ENCODE peak calls at places on chromosomes 11 and 22, in five cellular contexts. One of them, this sample, is unnamed.

GRCh38 chr22:48765595-48765994 is 1062.1 kb downstream of the BRD1 start:
- DNase-seq in K562: no peak
- DNase-seq in fibroblast of lung: no peak
- DNase-seq in PC-3: no peak
- DNase-seq in psoas muscle: no peak
- DNase-seq in this sample: no peak

GRCh38 chr11:67584205-67584880 is 731 bp downstream of the GSTP1 start:
- DNase-seq in PC-3: peak; percentile 19
- DNase-seq in psoas muscle: peak; percentile 78
- DNase-seq in fibroblast of lung: peak; percentile 67
- DNase-seq in K562: peak; percentile 72
- DNase-seq in this sample: peak; percentile 77

GRCh38 chr11:111933872-111934271 is 3.3 kb upstream of the DIXDC1 start:
- DNase-seq in psoas muscle: no peak
- DNase-seq in fibroblast of lung: no peak
- DNase-seq in PC-3: no peak
- DNase-seq in K562: no peak
- DNase-seq in this sample: no peak

GRCh38 chr11:69708731-69709401 is 5.0 kb upstream of the FGF19 start:
- DNase-seq in K562: no peak
- DNase-seq in PC-3: no peak
- DNase-seq in psoas muscle: no peak
- DNase-seq in fibroblast of lung: no peak
- DNase-seq in this sample: no peak

GRCh38 chr11:73114110-73114834 is 27.8 kb downstream of the FCHSD2 start:
- DNase-seq in PC-3: peak; percentile 88
- DNase-seq in K562: no peak
- DNase-seq in fibroblast of lung: no peak
- DNase-seq in psoas muscle: no peak
- DNase-seq in this sample: no peak

GRCh38 chr22:21929253-21929652 is 23.4 kb downstream of the PPM1F start:
- DNase-seq in psoas muscle: no peak
- DNase-seq in PC-3: no peak
- DNase-seq in fibroblast of lung: no peak
- DNase-seq in K562: no peak
- DNase-seq in this sample: no peak

GRCh38 chr11:12184696-12185095 is 74.3 kb downstream of the MICAL2 start:
- DNase-seq in psoas muscle: no peak
- DNase-seq in PC-3: peak; percentile 23
- DNase-seq in fibroblast of lung: no peak
- DNase-seq in K562: no peak
- DNase-seq in this sample: no peak

GRCh38 chr22:32752868-32753520 is 48.5 kb upstream of the TIMP3 start:
- DNase-seq in PC-3: no peak
- DNase-seq in fibroblast of lung: peak; percentile 80
- DNase-seq in psoas muscle: peak; percentile 59
- DNase-seq in K562: no peak
- DNase-seq in this sample: peak; percentile 34

GRCh38 chr22:25002241-25002985 is 49.9 kb downstream of the KIAA1671 start:
- DNase-seq in PC-3: no peak
- DNase-seq in fibroblast of lung: no peak
- DNase-seq in K562: no peak
- DNase-seq in psoas muscle: no peak
- DNase-seq in this sample: no peak

GRCh38 chr11:24516658-24517057 is 19.8 kb downstream of the LUZP2 start:
- DNase-seq in psoas muscle: no peak
- DNase-seq in PC-3: no peak
- DNase-seq in fibroblast of lung: no peak
- DNase-seq in K562: no peak
- DNase-seq in this sample: no peak

GRCh38 chr11:33399421-33399820 is 142.2 kb downstream of the HIPK3 start:
- DNase-seq in fibroblast of lung: no peak
- DNase-seq in psoas muscle: no peak
- DNase-seq in PC-3: no peak
- DNase-seq in K562: no peak
- DNase-seq in this sample: no peak

GRCh38 chr22:38924197-38924952 is 33.0 kb upstream of the APOBEC3A start:
- DNase-seq in K562: no peak
- DNase-seq in PC-3: peak; percentile 93
- DNase-seq in fibroblast of lung: peak; percentile 96
- DNase-seq in psoas muscle: peak; percentile 60
- DNase-seq in this sample: peak; percentile 85

GRCh38 chr22:24997023-24997422 is 44.5 kb downstream of the KIAA1671 start:
- DNase-seq in K562: no peak
- DNase-seq in PC-3: no peak
- DNase-seq in fibroblast of lung: no peak
- DNase-seq in psoas muscle: no peak
- DNase-seq in this sample: no peak

GRCh38 chr11:65274734-65275682 is 13.2 kb downstream of the POLA2 start:
- DNase-seq in PC-3: peak; percentile 96
- DNase-seq in psoas muscle: peak; percentile 61
- DNase-seq in fibroblast of lung: peak; percentile 96
- DNase-seq in K562: peak; percentile 76
- DNase-seq in this sample: peak; percentile 72

GRCh38 chr11:1628506-1629325 is 859 bp upstream of the KRTAP5-5 start:
- DNase-seq in PC-3: peak; percentile 47
- DNase-seq in K562: peak; percentile 86
- DNase-seq in fibroblast of lung: peak; percentile 15
- DNase-seq in psoas muscle: peak; percentile 44
- DNase-seq in this sample: peak; percentile 49

GRCh38 chr11:35655856-35656255 is 6.7 kb upstream of the TRIM44 start:
- DNase-seq in K562: no peak
- DNase-seq in fibroblast of lung: no peak
- DNase-seq in psoas muscle: no peak
- DNase-seq in PC-3: no peak
- DNase-seq in this sample: no peak

GRCh38 chr11:85464283-85464682 is 162.9 kb downstream of the DLG2 start:
- DNase-seq in psoas muscle: no peak
- DNase-seq in PC-3: no peak
- DNase-seq in K562: no peak
- DNase-seq in fibroblast of lung: no peak
- DNase-seq in this sample: no peak

GRCh38 chr22:40396882-40397281 is 26.5 kb downstream of the SGSM3 start:
- DNase-seq in PC-3: peak; percentile 92
- DNase-seq in psoas muscle: no peak
- DNase-seq in fibroblast of lung: peak; percentile 80
- DNase-seq in K562: no peak
- DNase-seq in this sample: no peak

GRCh38 chr22:29145321-29146072 is 60.2 kb upstream of the EMID1 start:
- DNase-seq in PC-3: no peak
- DNase-seq in K562: no peak
- DNase-seq in psoas muscle: peak; percentile 73
- DNase-seq in fibroblast of lung: no peak
- DNase-seq in this sample: no peak

GRCh38 chr11:123308077-123308476 is 113.0 kb upstream of the CLMP start:
- DNase-seq in K562: no peak
- DNase-seq in psoas muscle: no peak
- DNase-seq in PC-3: no peak
- DNase-seq in fibroblast of lung: peak; percentile 68
- DNase-seq in this sample: peak; percentile 21

GRCh38 chr11:114059984-114060401 is 482 bp downstream of the ZBTB16 start:
- DNase-seq in fibroblast of lung: peak; percentile 53
- DNase-seq in psoas muscle: peak; percentile 42
- DNase-seq in PC-3: no peak
- DNase-seq in K562: peak; percentile 17
- DNase-seq in this sample: peak; percentile 42

GRCh38 chr22:27153386-27153785 is 496.0 kb downstream of the MIAT start:
- DNase-seq in fibroblast of lung: no peak
- DNase-seq in psoas muscle: no peak
- DNase-seq in PC-3: no peak
- DNase-seq in K562: no peak
- DNase-seq in this sample: no peak

DNA sequence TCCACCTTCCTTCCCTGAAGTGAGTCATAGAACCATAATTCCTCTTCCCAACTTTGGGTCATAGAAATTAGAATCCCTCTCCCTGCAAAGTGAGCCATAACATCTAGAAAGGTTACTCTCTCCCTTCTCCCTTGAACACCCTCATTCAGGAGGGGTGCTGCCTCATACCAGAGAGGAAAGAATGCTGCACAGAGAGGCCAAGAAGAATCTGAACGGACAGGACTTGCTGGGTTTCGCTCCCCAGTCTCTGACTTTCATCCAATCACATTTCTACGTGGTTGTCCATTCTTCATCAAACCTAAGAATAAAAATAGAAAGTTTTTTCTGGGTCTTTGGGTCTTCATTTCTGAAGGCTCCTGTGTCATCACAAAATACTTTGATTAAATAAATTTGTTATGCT is 31.0 kb upstream of the BIRC3 start:
- DNase-seq in psoas muscle: no peak
- DNase-seq in K562: no peak
- DNase-seq in fibroblast of lung: no peak
- DNase-seq in PC-3: no peak
- DNase-seq in this sample: no peak
- TF ChIP-seq CTCF in psoas muscle: no peak
- TF ChIP-seq CTCF in K562: no peak
- TF ChIP-seq CTCF in fibroblast of lung: no peak
- TF ChIP-seq CTCF in PC-3: no peak
- TF ChIP-seq CTCF in this sample: no peak

GRCh38 chr11:121469910-121470309 is 17.1 kb upstream of the SORL1-AS1 start:
- DNase-seq in psoas muscle: no peak
- DNase-seq in fibroblast of lung: no peak
- DNase-seq in K562: no peak
- DNase-seq in PC-3: no peak
- DNase-seq in this sample: no peak

GRCh38 chr11:121465709-121466062 is 12.9 kb upstream of the SORL1-AS1 start:
- DNase-seq in K562: no peak
- DNase-seq in PC-3: no peak
- DNase-seq in psoas muscle: no peak
- DNase-seq in fibroblast of lung: no peak
- DNase-seq in this sample: no peak

GRCh38 chr11:121466063-121466794 is 13.5 kb upstream of the SORL1-AS1 start:
- DNase-seq in K562: peak; percentile 16
- DNase-seq in fibroblast of lung: peak; percentile 93
- DNase-seq in psoas muscle: peak; percentile 85
- DNase-seq in PC-3: peak; percentile 99
- DNase-seq in this sample: peak; percentile 88

GRCh38 chr11:121471167-121471566 is 18.4 kb upstream of the SORL1-AS1 start:
- DNase-seq in psoas muscle: no peak
- DNase-seq in K562: no peak
- DNase-seq in PC-3: no peak
- DNase-seq in fibroblast of lung: no peak
- DNase-seq in this sample: no peak

GRCh38 chr11:121467965-121468364 is 15.2 kb upstream of the SORL1-AS1 start:
- DNase-seq in psoas muscle: no peak
- DNase-seq in PC-3: no peak
- DNase-seq in K562: no peak
- DNase-seq in fibroblast of lung: no peak
- DNase-seq in this sample: no peak
- H3K4me1 ChIP-seq in psoas muscle: no peaks in the 10 kb centered on the region
- H3K4me1 ChIP-seq in PC-3: peaks cover 53% of the 10 kb centered on the region
- H3K4me1 ChIP-seq in K562: no peaks in the 10 kb centered on the region
- H3K4me1 ChIP-seq in fibroblast of lung: peaks cover 19% of the 10 kb centered on the region
- H3K4me1 ChIP-seq in this sample: peaks cover 26% of the 10 kb centered on the region

GRCh38 chr11:116580828-116581227 is 192.0 kb downstream of the BUD13 start:
- DNase-seq in psoas muscle: no peak
- DNase-seq in PC-3: no peak
- DNase-seq in K562: no peak
- DNase-seq in fibroblast of lung: no peak
- DNase-seq in this sample: no peak
- H3K4me3 ChIP-seq in psoas muscle: peak overlapping the region; percentile 32
- H3K4me3 ChIP-seq in PC-3: no peak overlapping the region
- H3K4me3 ChIP-seq in K562: no peak overlapping the region
- H3K4me3 ChIP-seq in fibroblast of lung: no peak overlapping the region
- H3K4me3 ChIP-seq in this sample: no peak overlapping the region

GRCh38 chr22:50242406-50242949 is 2.3 kb downstream of the TUBGCP6 start:
- DNase-seq in fibroblast of lung: no peak
- DNase-seq in K562: no peak
- DNase-seq in PC-3: peak; percentile 18
- DNase-seq in psoas muscle: no peak
- DNase-seq in this sample: no peak

GRCh38 chr22:50238755-50239154 is 6.1 kb downstream of the TUBGCP6 start:
- DNase-seq in PC-3: no peak
- DNase-seq in fibroblast of lung: no peak
- DNase-seq in K562: no peak
- DNase-seq in psoas muscle: no peak
- DNase-seq in this sample: no peak

GRCh38 chr22:50233223-50233622 is 11.6 kb downstream of the TUBGCP6 start:
- DNase-seq in PC-3: no peak
- DNase-seq in psoas muscle: no peak
- DNase-seq in K562: no peak
- DNase-seq in fibroblast of lung: no peak
- DNase-seq in this sample: no peak

GRCh38 chr22:50232481-50233151 is 12.2 kb downstream of the TUBGCP6 start:
- DNase-seq in psoas muscle: no peak
- DNase-seq in PC-3: no peak
- DNase-seq in K562: no peak
- DNase-seq in fibroblast of lung: no peak
- DNase-seq in this sample: no peak

GRCh38 chr22:50236731-50237409 is 8.0 kb downstream of the TUBGCP6 start:
- DNase-seq in fibroblast of lung: no peak
- DNase-seq in K562: no peak
- DNase-seq in PC-3: peak; percentile 33
- DNase-seq in psoas muscle: no peak
- DNase-seq in this sample: no peak
- TF ChIP-seq CTCF in fibroblast of lung: peak; percentile 22
- TF ChIP-seq CTCF in K562: peak; percentile 17
- TF ChIP-seq CTCF in PC-3: peak; percentile 63
- TF ChIP-seq CTCF in psoas muscle: peak; percentile 14
- TF ChIP-seq CTCF in this sample: no peak

GRCh38 chr11:121445071-121445768 is 6.9 kb upstream of the SORL1 start:
- DNase-seq in psoas muscle: no peak
- DNase-seq in K562: no peak
- DNase-seq in fibroblast of lung: no peak
- DNase-seq in PC-3: no peak
- DNase-seq in this sample: no peak
- H3K4me1 ChIP-seq in psoas muscle: no peaks in the 10 kb centered on the region
- H3K4me1 ChIP-seq in K562: no peaks in the 10 kb centered on the region
- H3K4me1 ChIP-seq in fibroblast of lung: no peaks in the 10 kb centered on the region
- H3K4me1 ChIP-seq in PC-3: no peaks in the 10 kb centered on the region
- H3K4me1 ChIP-seq in this sample: no peaks in the 10 kb centered on the region